ENCODE peak calls at places on chromosomes 3 and 15, in four cellular contexts. One of them, this sample, is unnamed.

GRCh38 chr3:179806177-179806576 is 153.3 kb downstream of the USP13 start:
- DNase-seq in HepG2: no peak
- DNase-seq in SK-N-SH: no peak
- DNase-seq in HCT116: no peak
- DNase-seq in this sample: no peak

GRCh38 chr3:59131016-59131771 is 81.4 kb upstream of the CFAP20DC start:
- DNase-seq in HepG2: no peak
- DNase-seq in SK-N-SH: peak; percentile 65
- DNase-seq in HCT116: no peak
- DNase-seq in this sample: no peak

GRCh38 chr15:96500491-96500890 is 170.0 kb downstream of the NR2F2 start:
- DNase-seq in HepG2: no peak
- DNase-seq in SK-N-SH: no peak
- DNase-seq in HCT116: no peak
- DNase-seq in this sample: no peak

GRCh38 chr3:136495213-136495612 is 245.1 kb downstream of the PCCB start:
- DNase-seq in HepG2: no peak
- DNase-seq in SK-N-SH: no peak
- DNase-seq in HCT116: no peak
- DNase-seq in this sample: no peak

GRCh38 chr3:23376516-23377248 is 173.6 kb downstream of the UBE2E2 start:
- DNase-seq in HepG2: no peak
- DNase-seq in SK-N-SH: no peak
- DNase-seq in HCT116: no peak
- DNase-seq in this sample: no peak

GRCh38 chr3:61564405-61565059 is 3.2 kb downstream of the PTPRG start:
- DNase-seq in HepG2: no peak
- DNase-seq in SK-N-SH: peak; percentile 79
- DNase-seq in HCT116: no peak
- DNase-seq in this sample: no peak

GRCh38 chr15:95663156-95663831 is 667.2 kb upstream of the NR2F2 start:
- DNase-seq in HepG2: no peak
- DNase-seq in SK-N-SH: no peak
- DNase-seq in HCT116: no peak
- DNase-seq in this sample: no peak

GRCh38 chr3:192422321-192422997 is 304.9 kb downstream of the FGF12 start:
- DNase-seq in HepG2: no peak
- DNase-seq in SK-N-SH: no peak
- DNase-seq in HCT116: no peak
- DNase-seq in this sample: no peak

GRCh38 chr15:64461577-64462162 is 1.3 kb downstream of the ZNF609 start:
- DNase-seq in HepG2: peak; percentile 6
- DNase-seq in SK-N-SH: peak; percentile 49
- DNase-seq in HCT116: no peak
- DNase-seq in this sample: no peak

GRCh38 chr15:71146597-71146996 is 31.3 kb downstream of the THSD4 start:
- DNase-seq in HepG2: no peak
- DNase-seq in SK-N-SH: no peak
- DNase-seq in HCT116: no peak
- DNase-seq in this sample: no peak

GRCh38 chr3:160098261-160098908 is 109.8 kb downstream of the IL12A start:
- DNase-seq in HepG2: no peak
- DNase-seq in SK-N-SH: no peak
- DNase-seq in HCT116: no peak
- DNase-seq in this sample: no peak
- TF ChIP-seq JUND in HepG2: no peak
- TF ChIP-seq JUND in SK-N-SH: no peak
- TF ChIP-seq JUND in HCT116: no peak
- TF ChIP-seq JUND in this sample: no peak

GRCh38 chr3:195001961-195002861 is 268.7 kb downstream of the XXYLT1 start:
- DNase-seq in HepG2: peak; percentile 65
- DNase-seq in SK-N-SH: peak; percentile 75
- DNase-seq in HCT116: peak; percentile 37
- DNase-seq in this sample: peak; percentile 70
- TF ChIP-seq JUND in HepG2: no peak
- TF ChIP-seq JUND in SK-N-SH: no peak
- TF ChIP-seq JUND in HCT116: no peak
- TF ChIP-seq JUND in this sample: no peak

GRCh38 chr15:38829086-38829485 is 264.5 kb upstream of the RASGRP1 start:
- DNase-seq in HepG2: no peak
- DNase-seq in SK-N-SH: no peak
- DNase-seq in HCT116: no peak
- DNase-seq in this sample: no peak
- TF ChIP-seq JUND in HepG2: no peak
- TF ChIP-seq JUND in SK-N-SH: no peak
- TF ChIP-seq JUND in HCT116: no peak
- TF ChIP-seq JUND in this sample: no peak

DNA sequence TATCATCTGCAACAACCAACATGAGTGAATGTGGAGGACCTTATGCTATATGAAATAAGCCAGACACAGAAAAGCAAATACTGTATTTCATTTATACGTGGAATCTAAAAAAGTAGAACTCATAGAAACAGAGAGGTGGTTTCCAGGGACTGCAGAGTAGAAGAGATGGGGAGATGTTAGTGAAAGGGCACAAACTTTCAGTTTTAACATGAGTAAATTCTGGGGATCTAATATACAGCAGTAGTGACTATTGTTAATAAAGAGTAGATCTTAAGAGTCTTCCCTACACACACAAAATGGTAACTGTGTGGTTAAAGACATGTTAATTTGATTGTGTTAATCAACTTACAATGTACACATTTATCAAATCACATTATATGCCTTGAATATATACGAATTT is 20.9 kb upstream of the MELTF start:
- DNase-seq in HepG2: no peak
- DNase-seq in SK-N-SH: no peak
- DNase-seq in HCT116: no peak
- DNase-seq in this sample: no peak
- TF ChIP-seq JUND in HepG2: no peak
- TF ChIP-seq JUND in SK-N-SH: no peak
- TF ChIP-seq JUND in HCT116: no peak
- TF ChIP-seq JUND in this sample: no peak

GRCh38 chr3:16174389-16174788 is at the start of gene GALNT15:
- DNase-seq in HepG2: no peak
- DNase-seq in SK-N-SH: peak; percentile 82
- DNase-seq in HCT116: no peak
- DNase-seq in this sample: peak; percentile 12
- TF ChIP-seq JUND in HepG2: no peak
- TF ChIP-seq JUND in SK-N-SH: no peak
- TF ChIP-seq JUND in HCT116: no peak
- TF ChIP-seq JUND in this sample: no peak

DNA sequence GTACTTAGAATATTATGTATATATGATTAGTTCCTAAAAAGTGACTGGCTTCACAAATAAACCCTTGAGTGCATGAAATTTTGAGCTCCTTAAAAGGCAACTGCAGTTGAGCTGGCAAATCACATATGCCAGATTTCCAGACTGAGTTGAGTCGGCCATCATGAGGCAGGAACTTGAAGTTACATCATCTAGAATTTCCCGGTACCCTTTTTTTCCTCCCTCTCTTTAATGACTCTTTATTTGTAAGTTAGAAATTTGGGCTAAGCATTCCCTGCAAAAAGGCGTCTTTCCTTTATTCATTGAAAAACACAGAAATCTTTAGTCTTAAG is 162.6 kb downstream of the FNDC3B start:
- DNase-seq in HepG2: no peak
- DNase-seq in SK-N-SH: no peak
- DNase-seq in HCT116: no peak
- DNase-seq in this sample: no peak
- TF ChIP-seq JUND in HepG2: no peak
- TF ChIP-seq JUND in SK-N-SH: no peak
- TF ChIP-seq JUND in HCT116: no peak
- TF ChIP-seq JUND in this sample: no peak